ENCODE peak calls at places on chromosome 12, in seven cellular contexts. O is PC-9, C is SK-N-SH, E is K562, J is lung, V is right lobe of liver, A is left ventricle myocardium inferior. P is an unnamed sample.
A peak's percentile ranks its signal among the peaks of the same experiment; 100 is the strongest.

GRCh38 chr12:12779529-12779928 is 5.9 kb upstream of the APOLD1 start:
- DNase-seq in A (no peak), V (no peak), O (no peak), J (no peak), C (no peak), E (no peak), P (no peak)

GRCh38 chr12:57756406-57757341 is 1.8 kb downstream of the MARCHF9 start:
- DNase-seq in E (peak; percentile 73), O (no peak), J (no peak), C (peak; percentile 82), A (peak; percentile 37), V (peak; percentile 52), P (peak; percentile 53)

GRCh38 chr12:39919790-39920189 is 186.1 kb downstream of the SLC2A13 start:
- DNase-seq in E (no peak), C (no peak), O (no peak), J (no peak), A (no peak), V (no peak), P (no peak)

GRCh38 chr12:49956663-49957569 is 4.8 kb upstream of the AQP5 start:
- DNase-seq in V (no peak), E (no peak), J (no peak), C (no peak), O (no peak), A (no peak), P (peak; percentile 12)

GRCh38 chr12:105409881-105410471 is 79.5 kb downstream of the C12orf75 start:
- DNase-seq in E (no peak), V (no peak), O (no peak), J (peak; percentile 33), A (peak; percentile 31), C (peak; percentile 37), P (no peak)

GRCh38 chr12:123270380-123271181 is 1.1 kb downstream of the CDK2AP1 start:
- DNase-seq in E (peak; percentile 73), V (peak; percentile 33), J (no peak), O (peak; percentile 11), A (peak; percentile 43), C (peak; percentile 57), P (no peak)

GRCh38 chr12:117388865-117389508 is 27.6 kb upstream of the NOS1 start:
- DNase-seq in V (no peak), C (peak; percentile 68), A (no peak), J (no peak), O (no peak), E (no peak), P (no peak)

GRCh38 chr12:126353604-126354003 is 1288.4 kb downstream of the AACS start:
- DNase-seq in E (no peak), V (no peak), O (no peak), J (no peak), A (no peak), C (no peak), P (no peak)

GRCh38 chr12:31650927-31651326 is 8.6 kb upstream of the ETFBKMT start:
- DNase-seq in J (no peak), A (no peak), E (no peak), O (no peak), C (no peak), V (no peak), P (peak; percentile 54)

GRCh38 chr12:14193623-14194022 is 171.9 kb upstream of the ATF7IP start:
- DNase-seq in A (no peak), V (no peak), J (no peak), C (peak; percentile 15), O (no peak), E (no peak), P (no peak)

GRCh38 chr12:67632005-67632404 is 16.5 kb upstream of the DYRK2 start:
- DNase-seq in A (no peak), E (no peak), V (no peak), O (no peak), C (no peak), J (peak; percentile 10), P (no peak)

GRCh38 chr12:116619246-116619645 is 60.1 kb downstream of the MAP1LC3B2 start:
- DNase-seq in V (no peak), A (no peak), J (no peak), E (no peak), O (no peak), C (no peak), P (no peak)

GRCh38 chr12:121512561-121512960 is 68.3 kb downstream of the KDM2B start:
- DNase-seq in V (no peak), O (no peak), J (no peak), C (no peak), A (no peak), E (no peak), P (no peak)

GRCh38 chr12:3933074-3933818 is 60.0 kb upstream of the PARP11 start:
- DNase-seq in A (no peak), V (no peak), O (no peak), E (no peak), J (no peak), C (no peak), P (no peak)

GRCh38 chr12:121861549-121862254 is 3.0 kb upstream of the HPD start:
- DNase-seq in C (peak; percentile 60), A (no peak), E (no peak), V (no peak), O (no peak), J (no peak), P (no peak)

GRCh38 chr12:93302331-93303229 is 75.1 kb upstream of the NUDT4 start:
- DNase-seq in C (no peak), O (no peak), J (no peak), V (no peak), A (no peak), E (peak; percentile 37), P (no peak)

DNA sequence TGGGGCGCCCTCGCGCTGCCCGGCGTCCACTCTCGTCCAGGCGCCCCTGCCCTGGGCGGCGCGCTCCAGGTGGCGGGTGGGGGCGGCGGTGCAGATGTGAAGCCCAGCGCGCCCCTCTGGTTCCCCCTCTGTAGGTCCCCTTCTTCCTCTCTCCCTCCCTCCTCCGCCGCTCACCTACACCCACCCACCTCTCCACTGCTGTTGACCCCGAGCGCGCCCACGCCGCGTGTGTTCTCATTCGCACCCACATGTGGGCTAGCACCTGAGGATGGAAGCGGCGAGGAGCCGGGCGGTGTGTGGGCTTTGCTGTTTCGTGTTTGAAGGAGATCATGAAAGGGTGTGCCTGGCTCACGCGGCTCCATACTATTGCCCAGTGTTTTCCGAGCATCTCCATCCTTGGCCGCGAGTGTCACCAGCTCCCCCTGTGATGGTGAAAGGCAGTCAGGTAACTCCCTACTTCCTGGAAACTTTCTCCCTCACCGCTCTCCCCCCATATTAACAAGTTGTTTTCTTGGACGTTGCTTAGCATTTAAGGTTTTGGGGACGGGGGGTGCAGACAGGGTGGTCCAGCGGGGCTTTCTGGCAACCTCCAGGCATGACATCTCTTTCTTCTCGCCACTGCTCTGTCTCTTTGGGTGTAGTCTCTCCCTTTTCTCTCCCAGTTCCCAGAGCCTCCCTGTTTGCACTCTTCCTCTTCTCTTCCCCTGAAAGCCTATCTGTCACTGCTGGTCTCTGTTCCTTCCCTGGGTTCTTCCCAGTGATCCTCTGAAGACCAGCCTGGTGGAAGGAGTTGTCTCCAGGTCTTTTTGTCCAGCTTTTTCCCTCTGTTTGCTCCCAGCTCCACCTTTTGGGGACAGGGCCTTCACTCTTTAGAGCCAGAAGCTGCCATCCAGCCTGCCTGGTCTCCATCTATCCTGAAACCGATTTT is 1.6 kb downstream of the CACNA1C start:
- DNase-seq in O (no peak), A (no peak), C (peak; percentile 58), E (no peak), J (no peak), V (no peak), P (no peak)
- H3K27me3 ChIP-seq in O (peaks cover 61% of the 10 kb centered on the region), A (peaks cover 4% of the 10 kb centered on the region), C (no peaks in the 10 kb centered on the region), E (peaks cover 32% of the 10 kb centered on the region), J (peaks cover 13% of the 10 kb centered on the region), V (peaks cover 7% of the 10 kb centered on the region), P (peaks cover 2% of the 10 kb centered on the region)

DNA sequence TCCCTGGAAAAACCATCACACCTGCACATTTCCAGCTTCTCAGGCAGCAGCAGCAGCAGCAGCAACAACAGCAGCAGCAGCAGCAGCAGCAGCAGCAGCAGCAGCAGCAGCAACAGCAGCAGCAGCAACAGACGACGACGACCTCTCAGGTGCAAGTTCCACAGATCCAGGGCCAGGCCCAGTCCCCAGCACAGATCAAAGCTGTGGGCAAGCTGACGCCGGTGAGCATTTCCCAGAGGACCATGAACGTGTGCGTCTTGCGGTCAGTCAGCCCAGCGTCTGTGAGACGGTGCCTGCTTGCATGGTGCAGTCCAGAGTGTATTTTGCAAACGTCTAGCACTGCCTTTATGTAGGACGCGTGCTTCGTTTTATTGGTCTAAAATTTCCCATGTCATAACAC is 81.6 kb downstream of the DDX51 start:
- DNase-seq in V (no peak), O (no peak), A (no peak), J (no peak), E (no peak), C (no peak), P (no peak)
- H3K4me1 ChIP-seq in V (no peaks in the 10 kb centered on the region), O (no peaks in the 10 kb centered on the region), A (no peaks in the 10 kb centered on the region), J (no peaks in the 10 kb centered on the region), E (no peaks in the 10 kb centered on the region), C (no peaks in the 10 kb centered on the region), P (no peaks in the 10 kb centered on the region)

DNA sequence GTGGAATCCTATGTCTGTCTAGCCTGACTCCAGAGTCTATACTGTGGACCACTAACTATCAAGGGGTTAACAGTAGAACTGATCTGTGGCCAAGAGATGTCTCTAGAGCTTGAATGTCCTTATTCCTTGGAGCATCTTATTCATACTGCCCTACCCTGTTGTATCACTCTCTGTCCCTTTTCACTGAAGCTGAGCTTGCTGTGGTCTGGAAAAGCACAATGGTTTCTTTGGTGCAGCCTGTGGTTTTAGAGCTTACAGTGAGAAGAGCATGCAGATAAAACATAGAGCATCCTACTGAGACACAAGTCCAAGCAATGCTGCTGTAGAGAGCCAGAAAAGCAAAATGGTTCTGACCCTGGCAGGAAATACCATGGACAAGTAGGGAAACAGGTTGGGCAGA is 367.0 kb upstream of the ATP2B1 start:
- DNase-seq in C (no peak), O (no peak), A (no peak), J (no peak), E (no peak), V (no peak), P (no peak)
- H3K27me3 ChIP-seq in C (no peaks in the 10 kb centered on the region), O (no peaks in the 10 kb centered on the region), A (peaks cover 12% of the 10 kb centered on the region), J (no peaks in the 10 kb centered on the region), E (no peaks in the 10 kb centered on the region), V (no peaks in the 10 kb centered on the region), P (no peaks in the 10 kb centered on the region)

DNA sequence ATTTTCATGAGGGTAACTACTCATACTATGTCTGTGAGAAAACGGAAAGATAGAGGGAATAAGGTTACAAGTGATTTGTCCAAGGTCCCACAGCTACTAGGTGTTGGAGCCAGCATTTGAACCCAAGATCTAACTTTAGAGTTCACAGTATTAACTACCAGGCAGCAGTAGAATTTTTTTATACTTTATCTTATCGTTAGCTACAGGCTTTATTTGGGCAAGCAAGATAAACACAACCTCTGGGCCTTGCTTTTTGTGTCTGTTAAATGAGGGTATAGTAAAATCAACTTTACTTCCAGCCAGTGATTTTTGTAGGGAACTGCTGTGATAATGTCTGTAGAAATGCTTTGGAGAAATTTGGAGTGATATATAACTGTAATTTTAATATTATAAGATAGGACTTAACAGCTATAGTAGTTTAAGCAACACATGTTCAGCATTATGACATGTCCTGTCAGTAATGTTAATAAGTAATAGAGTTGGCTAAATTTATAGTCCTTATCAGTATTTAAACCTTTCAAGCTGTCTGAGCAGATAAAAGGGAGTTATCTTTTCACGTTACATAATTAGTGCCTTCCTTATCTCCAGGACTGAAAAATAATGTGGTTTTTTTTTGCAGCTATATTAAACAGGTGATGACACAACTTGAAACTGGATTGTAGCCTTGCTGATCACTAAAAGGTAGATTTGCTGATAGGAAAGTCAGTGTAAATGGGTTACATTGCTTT is 12.8 kb downstream of the LEMD3 start:
- DNase-seq in O (no peak), J (no peak), A (no peak), C (no peak), E (no peak), V (no peak), P (no peak)
- H3K4me1 ChIP-seq in O (no peaks in the 10 kb centered on the region), J (peaks cover 10% of the 10 kb centered on the region), A (peaks cover 66% of the 10 kb centered on the region), C (no peaks in the 10 kb centered on the region), E (peaks cover 12% of the 10 kb centered on the region), V (no peaks in the 10 kb centered on the region), P (peaks cover 38% of the 10 kb centered on the region)

GRCh38 chr12:112645586-112645985 is 146.0 kb upstream of the RPH3A start:
- DNase-seq in J (no peak), C (no peak), O (no peak), E (no peak), A (no peak), V (no peak), P (no peak)
- H3K27me3 ChIP-seq in J (peaks cover 3% of the 10 kb centered on the region), C (no peaks in the 10 kb centered on the region), O (peaks cover 41% of the 10 kb centered on the region), E (no peaks in the 10 kb centered on the region), A (peaks cover 51% of the 10 kb centered on the region), V (no peaks in the 10 kb centered on the region), P (peaks cover 7% of the 10 kb centered on the region)